ENCODE peak calls at places on chromosome 1, in six cellular contexts. T is IMR-90, I is neuronal stem cell, K is H9, L is H1, C is trophoblast cell. H is an unnamed sample.

GRCh38 chr1:50774759-50775351 is 185.2 kb downstream of the FAF1 start:
- DNase-seq in L (no peak), C (peak; percentile 19), I (peak; percentile 45), T (peak; percentile 74), K (no peak), H (peak; percentile 64)

GRCh38 chr1:96968582-96969378 is 247.2 kb downstream of the PTBP2 start:
- DNase-seq in I (no peak), L (no peak), C (no peak), T (peak; percentile 45), K (no peak), H (no peak)

GRCh38 chr1:205658943-205659581 is 21.2 kb downstream of the SLC45A3 start:
- DNase-seq in L (peak; percentile 94), I (peak; percentile 53), T (peak; percentile 53), C (peak; percentile 60), K (peak; percentile 85), H (peak; percentile 78)

GRCh38 chr1:227316941-227317540 is 1.3 kb downstream of the CDC42BPA start:
- DNase-seq in K (no peak), C (no peak), L (no peak), T (peak; percentile 31), I (no peak), H (no peak)

GRCh38 chr1:2518528-2518927 is 7.9 kb downstream of the PANK4 start:
- DNase-seq in K (no peak), L (no peak), C (no peak), I (no peak), T (no peak), H (no peak)

GRCh38 chr1:29811727-29812396 is 575.5 kb downstream of the PTPRU start:
- DNase-seq in L (peak; percentile 19), T (no peak), I (no peak), C (no peak), K (no peak), H (no peak)

GRCh38 chr1:160143695-160144094 is 7.7 kb upstream of the ATP1A4 start:
- DNase-seq in I (no peak), K (no peak), C (no peak), L (no peak), T (no peak), H (no peak)

GRCh38 chr1:212607206-212607923 is 1.2 kb upstream of the ATF3 start:
- DNase-seq in C (peak; percentile 86), T (no peak), I (no peak), L (peak; percentile 58), K (no peak), H (no peak)

GRCh38 chr1:1162597-1163537 is 10.8 kb upstream of the TTLL10 start:
- DNase-seq in I (no peak), K (peak; percentile 90), C (no peak), T (no peak), L (no peak), H (no peak)

GRCh38 chr1:160904783-160905616 is 20.0 kb upstream of the ITLN1 start:
- DNase-seq in L (no peak), K (no peak), T (no peak), C (peak; percentile 45), I (no peak), H (peak; percentile 88)

GRCh38 chr1:3283849-3284248 is 170.6 kb upstream of the ARHGEF16 start:
- DNase-seq in K (peak; percentile 73), L (peak; percentile 88), T (no peak), C (no peak), I (peak; percentile 37), H (peak; percentile 38)

GRCh38 chr1:205536759-205537361 is 32.4 kb downstream of the CDK18 start:
- DNase-seq in I (no peak), C (no peak), T (no peak), L (peak; percentile 41), K (peak; percentile 20), H (no peak)

GRCh38 chr1:45586769-45587168 is 2.9 kb downstream of the NASP start:
- DNase-seq in I (no peak), K (no peak), T (no peak), L (peak; percentile 14), C (no peak), H (no peak)

GRCh38 chr1:245856944-245857531 is 650.0 kb downstream of the SMYD3 start:
- DNase-seq in T (peak; percentile 95), K (no peak), C (peak; percentile 80), L (no peak), I (no peak), H (peak; percentile 57)

GRCh38 chr1:245858683-245859509 is 648.2 kb downstream of the SMYD3 start:
- DNase-seq in T (peak; percentile 72), I (no peak), K (no peak), C (no peak), L (no peak), H (peak; percentile 13)

GRCh38 chr1:245858022-245858421 is 649.1 kb downstream of the SMYD3 start:
- DNase-seq in T (no peak), K (no peak), I (no peak), L (no peak), C (no peak), H (no peak)

GRCh38 chr1:245855846-245856730 is 651.0 kb downstream of the SMYD3 start:
- DNase-seq in C (no peak), I (no peak), T (peak; percentile 59), K (no peak), L (no peak), H (peak; percentile 18)

DNA sequence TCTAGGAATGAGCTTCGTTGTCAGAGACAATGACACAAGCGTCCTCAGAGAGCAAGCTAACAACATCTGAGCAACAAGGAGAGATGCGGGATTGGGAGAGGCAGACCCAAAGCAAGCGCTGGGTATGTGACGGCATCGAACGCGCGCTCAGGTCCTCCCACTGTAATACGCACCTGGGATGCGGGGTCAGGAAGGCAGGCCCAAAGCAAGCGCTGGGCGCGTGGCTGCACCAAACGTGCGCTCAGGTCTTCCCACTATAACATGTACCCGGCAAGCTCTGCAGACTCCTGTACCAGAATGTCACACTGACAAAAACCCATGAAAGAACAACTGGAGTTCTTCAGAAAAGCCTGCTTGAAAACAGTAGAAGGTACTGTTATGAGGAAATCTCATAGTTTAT is 653.8 kb downstream of the SMYD3 start:
- DNase-seq in L (no peak), K (no peak), C (no peak), I (no peak), T (no peak), H (no peak)
- H2BK5ac ChIP-seq in L (no peak overlapping the region), K (no peak overlapping the region), C (no peak overlapping the region), I (no peak overlapping the region), T (no peak overlapping the region), H (no peak overlapping the region)

GRCh38 chr1:80533178-80533577 is 1267.6 kb upstream of the ADGRL2 start:
- DNase-seq in I (no peak), L (no peak), C (no peak), T (no peak), K (no peak), H (no peak)
- H2BK5ac ChIP-seq in I (no peak overlapping the region), L (peak overlapping the region; percentile 69), C (no peak overlapping the region), T (no peak overlapping the region), K (no peak overlapping the region), H (no peak overlapping the region)

GRCh38 chr1:234611799-234612351 is 1.9 kb upstream of the IRF2BP2 start:
- DNase-seq in I (no peak), C (peak; percentile 66), L (no peak), K (peak; percentile 42), T (no peak), H (no peak)
- H2BK5ac ChIP-seq in I (no peak overlapping the region), C (peak overlapping the region; percentile 80), L (peak overlapping the region; percentile 90), K (no peak overlapping the region), T (peak overlapping the region; percentile 85), H (no peak overlapping the region)

DNA sequence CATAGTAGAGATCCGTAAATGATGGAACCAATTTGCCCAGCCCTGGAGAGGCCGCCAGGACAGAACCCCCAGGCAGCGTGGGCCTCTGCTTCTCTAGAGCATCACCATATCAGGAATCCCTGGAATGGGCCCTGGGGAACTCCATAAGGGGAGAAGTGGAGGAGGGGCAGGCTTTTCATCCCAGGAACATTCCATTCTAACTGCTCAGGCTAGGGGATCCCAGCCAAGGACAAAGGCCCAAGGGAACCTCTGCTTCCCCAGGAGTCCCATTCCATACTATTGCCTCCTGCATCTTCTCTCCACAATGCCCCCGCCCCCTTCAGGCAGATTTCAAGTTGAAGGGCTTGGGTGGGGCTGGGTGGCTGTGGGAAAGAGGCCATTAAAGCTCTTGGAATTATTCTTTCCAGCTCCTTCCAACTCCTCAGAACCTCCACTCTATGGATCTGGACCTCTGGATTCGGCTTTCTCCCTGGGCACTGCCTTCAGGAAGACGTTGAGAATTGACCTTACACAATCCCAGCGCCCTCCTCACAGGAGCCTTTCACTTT is 6.0 kb downstream of the TRNP1 start:
- DNase-seq in T (peak; percentile 98), C (peak; percentile 85), L (peak; percentile 79), I (peak; percentile 59), K (peak; percentile 96), H (peak; percentile 99)
- H2BK5ac ChIP-seq in T (peak overlapping the region; percentile 91), C (peak overlapping the region; percentile 62), L (peak overlapping the region; percentile 98), I (no peak overlapping the region), K (peak overlapping the region; percentile 68), H (peak overlapping the region; percentile 82)

DNA sequence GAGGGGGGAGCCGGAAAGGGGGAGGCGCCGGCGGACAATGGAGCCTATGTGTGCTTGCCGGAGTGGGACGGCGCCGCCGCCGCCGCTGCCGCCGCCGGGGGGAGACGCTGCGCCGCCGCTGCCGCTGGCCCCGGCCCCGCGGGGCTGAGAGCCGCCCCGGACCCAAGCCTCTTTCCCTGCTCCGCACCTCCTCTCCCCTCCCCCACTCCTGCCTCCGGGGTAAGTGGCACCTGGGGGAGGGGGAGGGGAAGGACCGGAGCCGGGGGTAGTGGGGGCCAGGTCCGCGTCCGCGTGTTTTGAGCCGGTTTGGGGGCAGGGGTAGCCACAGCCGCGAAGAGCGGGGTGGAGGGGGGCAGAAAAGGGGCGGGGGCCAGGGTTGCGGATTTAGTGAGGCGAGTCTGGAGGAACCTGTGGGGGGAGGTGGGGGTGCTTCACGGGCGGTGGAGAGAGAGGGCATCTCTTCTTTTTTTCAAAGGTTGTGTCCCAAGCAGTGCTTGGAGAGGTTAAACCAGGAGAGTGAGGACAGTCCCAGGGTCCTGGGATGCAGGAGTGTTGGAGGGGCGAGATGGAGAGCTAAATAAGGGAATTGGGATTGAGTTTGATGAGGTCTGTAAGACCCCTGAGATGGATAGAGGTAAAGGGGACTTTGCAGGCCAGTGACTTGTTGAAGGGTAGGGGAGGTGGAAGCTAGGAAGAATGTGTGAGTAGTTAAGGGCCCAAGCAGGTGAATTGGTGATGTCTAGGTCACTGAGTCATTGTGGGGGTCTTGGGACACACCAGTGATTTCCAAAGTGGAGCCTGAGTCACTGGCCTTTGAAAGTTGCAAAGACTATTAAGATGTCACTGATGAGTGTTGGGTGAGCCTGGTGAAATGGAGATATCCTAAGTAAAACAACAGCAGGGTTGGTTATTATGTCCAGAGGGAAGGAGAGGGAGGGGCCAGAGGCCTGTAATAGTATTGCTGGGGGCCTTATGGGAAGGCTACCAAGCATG is 59.1 kb downstream of the BCL9 start:
- DNase-seq in L (no peak), K (no peak), T (peak; percentile 70), C (peak; percentile 66), I (no peak), H (peak; percentile 70)
- H2BK5ac ChIP-seq in L (no peak overlapping the region), K (no peak overlapping the region), T (peak overlapping the region; percentile 56), C (peak overlapping the region; percentile 86), I (peak overlapping the region; percentile 33), H (peak overlapping the region; percentile 76)

H was measured in mesendoderm.